ENCODE peak calls at places on chromosomes 1 and 21, in eight cellular contexts. M is activated effector memory CD4-positive, alpha-beta T cell treated with anti-CD3 and anti-CD28 coated beads, Interleukin-2, amount 50 U/mL, for 16 hours; Y is stimulated activated CD4-positive, alpha-beta T cell treated with anti-CD3 and anti-CD28 coated beads, TNF-alpha, amount 100 ng/mL, for 4 hours; H is endothelial cell of umbilical vein; Q is hippocampal formation; W is HL-60; E is naive B cell; L is NCI-H1417. T is an unnamed sample.

GRCh38 chr1:24290933-24291487 is 28.1 kb upstream of the GRHL3 start:
- DNase-seq in M (no peak), Y (no peak), H (no peak), Q (no peak), W (no peak), E (no peak), L (no peak), T (no peak)

GRCh38 chr21:27021801-27022200 is 54.9 kb upstream of the ADAMTS5 start:
- DNase-seq in M (no peak), Y (no peak), H (no peak), Q (no peak), W (no peak), E (no peak), L (no peak), T (peak; percentile 34)

GRCh38 chr1:226274138-226274537 is 34.8 kb downstream of the LIN9 start:
- DNase-seq in M (no peak), Y (no peak), H (peak; percentile 21), Q (no peak), W (no peak), E (no peak), L (no peak), T (no peak)

GRCh38 chr1:14494931-14495330 is 103.6 kb upstream of the KAZN start:
- DNase-seq in M (no peak), Y (no peak), H (no peak), Q (no peak), W (no peak), E (no peak), L (no peak), T (no peak)

GRCh38 chr1:88216441-88216840 is 467.6 kb upstream of the PKN2 start:
- DNase-seq in M (no peak), Y (no peak), H (no peak), Q (no peak), W (no peak), E (no peak), L (no peak), T (no peak)

GRCh38 chr1:56301791-56302190 is 277.6 kb downstream of the PLPP3 start:
- DNase-seq in M (no peak), Y (no peak), H (peak; percentile 93), Q (no peak), W (no peak), E (no peak), L (no peak), T (no peak)

GRCh38 chr1:240319998-240320397 is 228.3 kb downstream of the FMN2 start:
- DNase-seq in M (no peak), Y (no peak), H (no peak), Q (no peak), W (no peak), E (no peak), L (no peak), T (no peak)

GRCh38 chr1:160058087-160058486 is 11.9 kb downstream of the KCNJ10 start:
- DNase-seq in M (no peak), Y (no peak), H (peak; percentile 3), Q (no peak), W (no peak), E (no peak), L (no peak), T (no peak)

GRCh38 chr1:214318956-214319355 is 38.0 kb downstream of the SMYD2 start:
- DNase-seq in M (no peak), Y (no peak), H (no peak), Q (no peak), W (no peak), E (no peak), L (no peak), T (no peak)

GRCh38 chr1:151175036-151175741 is 592 bp downstream of the TMOD4 start:
- DNase-seq in M (no peak), Y (no peak), H (no peak), Q (peak; percentile 50), W (no peak), E (no peak), L (no peak), T (peak; percentile 86)

GRCh38 chr1:177960939-177961622 is 8.8 kb downstream of the SEC16B start:
- DNase-seq in M (no peak), Y (no peak), H (no peak), Q (no peak), W (no peak), E (no peak), L (no peak), T (no peak)

GRCh38 chr1:88763649-88764406 is 79.8 kb downstream of the PKN2 start:
- DNase-seq in M (no peak), Y (no peak), H (no peak), Q (no peak), W (no peak), E (no peak), L (no peak), T (no peak)

GRCh38 chr1:206911064-206911663 is 10.6 kb downstream of the FCMR start:
- DNase-seq in M (no peak), Y (no peak), H (peak; percentile 59), Q (peak; percentile 30), W (no peak), E (peak; percentile 60), L (peak; percentile 71), T (no peak)

GRCh38 chr1:29520571-29521437 is 284.5 kb downstream of the PTPRU start:
- DNase-seq in M (peak; percentile 30), Y (no peak), H (no peak), Q (no peak), W (no peak), E (no peak), L (no peak), T (no peak)

GRCh38 chr1:155003227-155003765 is 694 bp downstream of the ZBTB7B start:
- DNase-seq in M (peak; percentile 78), Y (no peak), H (peak; percentile 42), Q (no peak), W (peak; percentile 54), E (no peak), L (peak; percentile 32), T (no peak)

GRCh38 chr21:46218906-46219590 is 9.5 kb downstream of the LSS start:
- DNase-seq in M (peak; percentile 48), Y (no peak), H (no peak), Q (no peak), W (no peak), E (no peak), L (no peak), T (no peak)

GRCh38 chr1:23798662-23799142 is 1.9 kb downstream of the GALE start:
- DNase-seq in M (no peak), Y (no peak), H (no peak), Q (no peak), W (no peak), E (no peak), L (no peak), T (no peak)

GRCh38 chr1:59151387-59151761 is 145.5 kb upstream of the FGGY start:
- DNase-seq in M (no peak), Y (no peak), H (no peak), Q (no peak), W (no peak), E (no peak), L (no peak), T (no peak)

GRCh38 chr1:14443164-14443787 is 155.2 kb upstream of the KAZN start:
- DNase-seq in M (no peak), Y (no peak), H (no peak), Q (no peak), W (no peak), E (no peak), L (no peak), T (no peak)

GRCh38 chr1:214514032-214514818 is 37.2 kb downstream of the PTPN14 start:
- DNase-seq in M (no peak), Y (no peak), H (peak; percentile 37), Q (peak; percentile 5), W (no peak), E (no peak), L (no peak), T (no peak)

GRCh38 chr1:90174246-90174645 is 179.3 kb downstream of the ZNF326 start:
- DNase-seq in M (no peak), Y (no peak), H (no peak), Q (no peak), W (no peak), E (no peak), L (no peak), T (no peak)

GRCh38 chr1:158793604-158794003 is 12.6 kb upstream of the OR6N2 start:
- DNase-seq in M (peak; percentile 74), Y (no peak), H (peak; percentile 2), Q (no peak), W (no peak), E (no peak), L (no peak), T (no peak)

GRCh38 chr1:230139306-230139705 is 72.3 kb downstream of the GALNT2 start:
- DNase-seq in M (no peak), Y (no peak), H (no peak), Q (no peak), W (no peak), E (no peak), L (no peak), T (no peak)

GRCh38 chr1:200364121-200364759 is 45.6 kb downstream of the ZNF281 start:
- DNase-seq in M (no peak), Y (no peak), H (peak; percentile 32), Q (no peak), W (no peak), E (no peak), L (no peak), T (no peak)

GRCh38 chr1:87169250-87169910 is 159.3 kb upstream of the LMO4 start:
- DNase-seq in M (no peak), Y (no peak), H (no peak), Q (no peak), W (no peak), E (no peak), L (no peak), T (no peak)

T was measured in putamen.